ENCODE peak calls at places on chromosomes 12 and 14, in six cellular contexts. P, O, W, G, Z and V are unnamed samples.

GRCh38 chr14:71206123-71206522 is 298.9 kb downstream of the PCNX1 start:
- DNase-seq in P (no peak), O (no peak), W (no peak), G (no peak), Z (no peak), V (no peak)

GRCh38 chr14:78997811-78998210 is 827.6 kb downstream of the NRXN3 start:
- DNase-seq in P (no peak), O (peak; percentile 4), W (no peak), G (no peak), Z (no peak), V (no peak)

GRCh38 chr14:50357124-50357523 is 39.6 kb downstream of the CDKL1 start:
- DNase-seq in P (no peak), O (no peak), W (no peak), G (no peak), Z (no peak), V (no peak)

GRCh38 chr12:88298761-88299242 is 156.7 kb downstream of the TMTC3 start:
- DNase-seq in P (no peak), O (no peak), W (no peak), G (peak; percentile 31), Z (peak; percentile 70), V (no peak)

GRCh38 chr12:109952160-109952858 is 43.9 kb downstream of the GIT2 start:
- DNase-seq in P (no peak), O (no peak), W (no peak), G (peak; percentile 34), Z (no peak), V (no peak)

GRCh38 chr12:131912526-131913274 is 16.4 kb upstream of the PUS1 start:
- DNase-seq in P (no peak), O (peak; percentile 98), W (no peak), G (no peak), Z (peak; percentile 57), V (no peak)

GRCh38 chr12:75602111-75602510 is 90.7 kb upstream of the KRR1 start:
- DNase-seq in P (no peak), O (no peak), W (no peak), G (no peak), Z (no peak), V (no peak)

GRCh38 chr12:132400011-132400641 is 70.7 kb upstream of the GALNT9 start:
- DNase-seq in P (no peak), O (peak; percentile 74), W (no peak), G (no peak), Z (no peak), V (no peak)

GRCh38 chr14:54564799-54565235 is 2.1 kb upstream of the SAMD4A start:
- DNase-seq in P (peak; percentile 26), O (no peak), W (no peak), G (no peak), Z (no peak), V (peak; percentile 27)

GRCh38 chr12:29574500-29574899 is 77.0 kb upstream of the OVCH1 start:
- DNase-seq in P (no peak), O (no peak), W (no peak), G (no peak), Z (no peak), V (no peak)

GRCh38 chr12:62767506-62767905 is 167.4 kb downstream of the PPM1H start:
- DNase-seq in P (no peak), O (no peak), W (no peak), G (no peak), Z (no peak), V (no peak)

GRCh38 chr12:47602330-47602729 is 103.5 kb downstream of the RPAP3 start:
- DNase-seq in P (no peak), O (no peak), W (no peak), G (no peak), Z (no peak), V (no peak)

GRCh38 chr14:101111620-101112290 is 208.2 kb upstream of the RTL1 start:
- DNase-seq in P (no peak), O (peak; percentile 40), W (peak; percentile 32), G (no peak), Z (no peak), V (no peak)

GRCh38 chr14:101110729-101111619 is 207.5 kb upstream of the RTL1 start:
- DNase-seq in P (no peak), O (peak; percentile 28), W (peak; percentile 29), G (no peak), Z (no peak), V (no peak)

GRCh38 chr14:101109347-101109638 is 205.8 kb upstream of the RTL1 start:
- DNase-seq in P (no peak), O (no peak), W (no peak), G (no peak), Z (no peak), V (no peak)

GRCh38 chr14:101108579-101109346 is 205.2 kb upstream of the RTL1 start:
- DNase-seq in P (no peak), O (no peak), W (no peak), G (no peak), Z (no peak), V (no peak)

DNA sequence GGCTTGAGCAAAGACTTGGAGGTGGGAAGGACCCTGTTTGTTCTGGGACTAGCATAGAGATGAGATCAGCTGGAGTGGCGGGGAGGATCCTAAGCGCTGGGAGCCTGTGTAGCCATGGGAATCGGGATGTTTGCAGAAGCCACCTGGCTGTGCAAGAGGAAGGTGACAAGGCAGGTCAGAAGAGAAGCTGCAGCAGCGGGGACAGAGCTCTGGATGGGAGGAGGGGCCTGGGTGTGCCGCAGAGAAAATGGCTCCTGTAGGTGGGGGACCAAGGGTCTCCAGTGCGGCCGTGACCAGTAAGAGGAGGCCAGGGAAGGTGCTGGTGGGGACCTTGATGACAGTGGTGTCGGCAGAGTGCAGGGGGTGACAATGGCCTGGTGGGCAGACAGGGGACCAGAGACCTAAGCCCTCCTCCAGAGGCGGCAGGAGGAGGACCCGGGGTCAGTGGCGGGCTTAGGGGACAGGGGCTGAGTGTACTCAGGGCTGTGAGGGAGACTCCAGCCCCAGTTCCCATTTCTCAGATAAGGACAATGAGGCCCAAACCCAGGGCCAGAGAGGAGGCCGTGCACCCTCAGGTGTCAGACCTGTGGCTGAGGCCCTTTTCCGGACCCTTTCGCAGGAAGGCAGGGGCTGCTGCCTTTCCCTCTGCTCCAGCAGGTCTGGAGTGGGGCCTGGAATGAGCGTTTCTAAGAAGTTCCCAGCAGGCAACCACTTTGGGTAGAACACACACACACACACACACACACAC is 206.6 kb upstream of the RTL1 start:
- DNase-seq in P (no peak), O (peak; percentile 12), W (no peak), G (no peak), Z (no peak), V (no peak)
- TF ChIP-seq JUND in P (no peak), O (no peak), W (no peak), G (no peak), Z (no peak), V (no peak)

DNA sequence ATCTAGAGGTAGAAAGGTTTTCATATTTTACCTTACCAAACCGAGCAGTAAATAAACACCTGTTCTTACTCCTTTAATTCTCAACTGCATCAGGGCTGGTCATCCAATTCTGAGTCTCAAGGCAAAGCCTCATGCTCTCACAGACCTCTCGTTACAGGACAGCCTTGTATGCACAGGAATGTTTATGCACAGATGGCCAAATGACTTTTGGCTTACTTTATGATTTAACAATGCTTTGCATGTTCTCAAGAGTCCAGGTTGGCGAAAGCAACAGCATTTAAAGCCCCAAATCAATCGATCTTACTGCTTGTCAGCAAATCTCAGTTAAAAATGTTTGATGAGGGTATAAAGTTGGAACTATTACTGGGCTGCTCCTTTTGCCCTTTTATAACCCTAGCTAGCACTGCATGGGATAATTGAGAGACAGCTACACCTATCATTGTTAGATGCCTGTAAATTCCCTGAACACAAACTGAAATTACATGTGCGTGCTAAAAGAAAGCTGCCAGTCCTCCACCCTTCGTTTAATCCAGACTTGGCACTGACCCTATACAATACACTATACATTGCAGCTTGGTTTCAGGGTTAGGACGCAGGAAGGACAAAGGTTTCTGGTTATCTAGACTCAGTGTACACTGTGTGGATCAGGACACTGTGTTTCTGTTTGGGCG is 63.6 kb downstream of the TMCC3 start:
- DNase-seq in P (no peak), O (no peak), W (no peak), G (no peak), Z (no peak), V (no peak)
- TF ChIP-seq JUND in P (no peak), O (no peak), W (no peak), G (no peak), Z (no peak), V (no peak)

GRCh38 chr14:24177041-24177825 is 5.4 kb downstream of the REC8 start:
- DNase-seq in P (no peak), O (no peak), W (no peak), G (no peak), Z (no peak), V (no peak)
- TF ChIP-seq JUND in P (no peak), O (no peak), W (no peak), G (no peak), Z (no peak), V (no peak)

DNA sequence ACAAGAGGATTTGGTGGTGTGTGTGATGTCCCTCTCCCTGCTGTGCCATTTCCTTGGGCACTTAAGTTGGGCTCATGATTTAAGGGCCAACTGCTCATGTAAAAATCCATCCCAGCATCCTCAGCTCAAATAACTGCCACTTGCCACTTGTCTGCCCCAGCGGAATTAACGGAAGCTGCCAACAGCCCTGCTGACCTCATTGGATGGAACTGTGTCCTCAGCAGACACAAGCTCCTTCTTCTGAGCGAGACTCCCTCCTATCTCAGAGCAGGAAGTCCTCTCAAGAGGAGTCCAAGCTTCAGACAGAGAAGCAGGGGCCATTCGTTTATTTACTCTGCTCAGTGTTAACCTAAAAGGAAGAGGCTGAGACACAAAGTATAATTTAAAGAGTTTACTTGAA is 29.6 kb upstream of the PRMT8 start:
- DNase-seq in P (no peak), O (no peak), W (no peak), G (no peak), Z (no peak), V (no peak)
- TF ChIP-seq JUND in P (no peak), O (no peak), W (no peak), G (no peak), Z (no peak), V (no peak)

DNA sequence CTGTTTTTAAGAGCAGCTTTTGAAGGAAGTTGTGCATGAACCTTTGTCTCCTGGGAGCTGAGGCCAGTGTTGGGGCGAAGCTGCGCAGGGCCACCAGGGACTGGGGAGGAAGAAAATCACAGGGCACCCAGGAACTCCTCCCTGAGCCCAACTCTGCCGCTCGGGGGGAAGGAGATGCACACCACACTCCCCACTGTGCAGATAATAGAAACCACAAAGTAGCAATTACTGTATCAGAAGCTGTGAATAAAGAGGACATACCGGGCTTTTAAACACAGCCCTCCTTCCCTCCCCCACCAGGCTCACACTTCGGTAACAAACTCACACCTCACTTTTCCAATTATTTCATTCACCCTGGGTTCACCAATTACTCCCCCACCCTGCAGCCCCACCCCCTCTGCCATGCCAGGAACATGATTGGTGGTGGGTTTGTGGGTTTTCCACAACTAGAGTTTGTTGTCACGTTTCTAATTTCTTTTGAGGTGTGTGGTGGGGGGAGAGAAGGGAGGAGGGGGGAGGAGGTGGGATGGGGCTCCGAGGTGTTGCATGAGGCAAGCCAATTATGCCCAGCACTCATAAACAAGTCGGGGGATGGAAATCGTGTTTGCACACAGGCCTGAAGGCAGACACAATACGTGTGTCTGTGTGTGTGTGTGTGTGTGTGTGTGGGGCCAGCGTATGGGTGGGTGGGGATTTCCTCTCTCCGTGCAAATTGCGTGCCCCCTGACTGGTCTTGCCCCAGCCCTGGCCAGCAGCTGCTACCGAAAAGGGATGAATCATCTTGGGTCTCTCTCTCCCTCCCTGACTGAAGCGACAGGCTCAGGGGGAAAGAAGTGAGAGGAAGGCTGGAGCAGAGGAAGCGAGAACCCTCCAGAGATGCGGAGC is 103.3 kb downstream of the RBM19 start:
- DNase-seq in P (peak; percentile 33), O (no peak), W (no peak), G (peak; percentile 20), Z (no peak), V (no peak)
- TF ChIP-seq JUND in P (peak; percentile 34), O (peak; percentile 11), W (no peak), G (no peak), Z (no peak), V (no peak)

GRCh38 chr12:95480230-95480629 is 6.3 kb downstream of the METAP2 start:
- DNase-seq in P (no peak), O (no peak), W (no peak), G (no peak), Z (no peak), V (no peak)
- TF ChIP-seq JUND in P (no peak), O (no peak), W (no peak), G (no peak), Z (no peak), V (no peak)